ENCODE peak calls at places on chromosomes 11 and 22, in four cellular contexts. S, J, N and F are unnamed samples.

GRCh38 chr11:123197711-123198110 is 2.7 kb upstream of the CLMP start:
- DNase-seq in S (no peak), J (no peak), N (no peak), F (no peak)

GRCh38 chr11:67438121-67438902 is 830 bp upstream of the PTPRCAP start:
- DNase-seq in S (no peak), J (peak), N (peak), F (peak)

GRCh38 chr11:119103793-119104192 is 2.1 kb upstream of the DPAGT1 start:
- DNase-seq in S (no peak), J (no peak), N (peak), F (no peak)

GRCh38 chr11:46827995-46828394 is 18.1 kb downstream of the CKAP5 start:
- DNase-seq in S (no peak), J (no peak), N (no peak), F (no peak)

GRCh38 chr11:64788321-64789215 is 10.2 kb upstream of the SF1 start:
- DNase-seq in S (no peak), J (no peak), N (no peak), F (no peak)

GRCh38 chr22:33756508-33756949 is 163.7 kb downstream of the LARGE1 start:
- DNase-seq in S (peak), J (no peak), N (no peak), F (no peak)

GRCh38 chr11:113773092-113773415 is 438 bp downstream of the ZW10 start:
- DNase-seq in S (peak), J (no peak), N (peak), F (no peak)

GRCh38 chr11:124315052-124315451 is 1.3 kb upstream of the OR8D1 start:
- DNase-seq in S (no peak), J (no peak), N (no peak), F (no peak)

DNA sequence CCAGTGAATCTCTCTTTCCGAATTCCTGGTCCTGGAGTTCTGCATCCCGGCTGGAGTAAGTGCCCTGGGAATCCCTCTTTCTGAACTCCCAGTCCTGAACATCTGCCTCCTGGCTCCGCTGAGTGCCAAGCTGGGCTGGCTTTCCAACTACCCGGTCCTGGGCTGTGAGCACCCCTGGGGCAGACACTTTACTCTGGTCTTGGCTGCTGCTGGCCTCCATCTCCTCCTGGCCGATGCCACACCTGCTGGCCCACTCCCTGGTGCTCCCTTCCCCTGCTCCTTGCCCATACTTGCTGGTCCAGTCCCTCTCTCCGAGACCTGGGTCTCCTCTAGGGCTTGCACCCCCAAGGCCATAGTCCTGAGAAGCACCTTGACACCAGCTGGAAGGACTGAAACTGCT is 14.7 kb downstream of the TNKS1BP1 start:
- DNase-seq in S (no peak), J (no peak), N (no peak), F (no peak)
- TF ChIP-seq CTCF in S (no peak), J (no peak), N (no peak), F (no peak)

GRCh38 chr11:93016595-93016994 is 47.1 kb downstream of the MTNR1B start:
- DNase-seq in S (no peak), J (no peak), N (no peak), F (no peak)

GRCh38 chr11:93020248-93021088 is 51.0 kb downstream of the MTNR1B start:
- DNase-seq in S (no peak), J (no peak), N (no peak), F (no peak)

GRCh38 chr11:93013646-93014045 is 44.2 kb downstream of the MTNR1B start:
- DNase-seq in S (no peak), J (no peak), N (no peak), F (no peak)

GRCh38 chr11:93017821-93018690 is 48.6 kb downstream of the MTNR1B start:
- DNase-seq in S (no peak), J (no peak), N (no peak), F (no peak)
- TF ChIP-seq CTCF in S (no peak), J (no peak), N (no peak), F (no peak)

DNA sequence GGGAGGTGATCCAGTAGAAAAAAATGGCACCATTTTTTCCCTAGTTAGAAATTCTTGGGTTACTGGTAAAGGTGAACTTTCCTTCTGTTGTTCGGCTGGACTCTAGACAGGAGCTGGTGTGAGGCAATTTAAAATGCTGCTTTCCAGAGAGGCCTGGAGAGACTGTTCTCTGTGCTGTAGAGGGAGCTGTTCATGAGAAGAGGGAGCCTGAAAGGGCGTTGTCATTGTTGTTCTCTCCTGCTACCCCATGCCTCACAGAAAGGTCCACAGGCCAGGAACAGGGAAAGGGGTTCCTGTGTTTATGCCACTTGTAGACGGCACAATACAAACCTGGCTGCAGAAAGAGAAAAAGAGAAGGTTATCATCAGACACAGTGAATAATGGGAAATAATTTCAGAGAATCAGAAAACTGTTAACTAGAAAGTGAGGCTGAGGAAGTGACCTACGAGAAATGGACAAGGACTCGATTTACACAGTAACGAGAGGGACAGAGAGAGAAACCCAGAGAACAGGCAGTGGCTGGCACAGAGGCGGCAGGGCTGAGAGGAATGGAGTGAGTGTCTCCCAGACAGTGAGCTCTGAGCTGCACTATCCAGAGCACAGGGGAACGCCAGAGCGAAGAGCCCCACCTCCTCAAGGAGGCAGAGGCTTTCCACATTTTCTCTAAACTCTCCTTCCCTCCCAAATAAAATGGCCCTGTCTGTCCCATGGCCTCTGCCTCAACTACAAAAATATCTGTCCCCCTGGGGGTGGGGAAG is 109.2 kb downstream of the RRM1 start:
- DNase-seq in S (no peak), J (no peak), N (no peak), F (no peak)
- TF ChIP-seq CTCF in S (peak), J (no peak), N (no peak), F (no peak)

GRCh38 chr11:111870522-111870886 is 877 bp downstream of the ALG9 start:
- DNase-seq in S (no peak), J (no peak), N (no peak), F (no peak)

GRCh38 chr11:111871693-111872161 is 346 bp upstream of the ALG9 start:
- DNase-seq in S (no peak), J (no peak), N (no peak), F (no peak)

GRCh38 chr11:111870113-111870512 is 1.3 kb downstream of the ALG9 start:
- DNase-seq in S (no peak), J (no peak), N (no peak), F (no peak)

GRCh38 chr11:111870887-111871692 is at the start of gene ALG9:
- DNase-seq in S (peak), J (peak), N (peak), F (peak)
- TF ChIP-seq CTCF in S (no peak), J (peak), N (peak), F (no peak)

DNA sequence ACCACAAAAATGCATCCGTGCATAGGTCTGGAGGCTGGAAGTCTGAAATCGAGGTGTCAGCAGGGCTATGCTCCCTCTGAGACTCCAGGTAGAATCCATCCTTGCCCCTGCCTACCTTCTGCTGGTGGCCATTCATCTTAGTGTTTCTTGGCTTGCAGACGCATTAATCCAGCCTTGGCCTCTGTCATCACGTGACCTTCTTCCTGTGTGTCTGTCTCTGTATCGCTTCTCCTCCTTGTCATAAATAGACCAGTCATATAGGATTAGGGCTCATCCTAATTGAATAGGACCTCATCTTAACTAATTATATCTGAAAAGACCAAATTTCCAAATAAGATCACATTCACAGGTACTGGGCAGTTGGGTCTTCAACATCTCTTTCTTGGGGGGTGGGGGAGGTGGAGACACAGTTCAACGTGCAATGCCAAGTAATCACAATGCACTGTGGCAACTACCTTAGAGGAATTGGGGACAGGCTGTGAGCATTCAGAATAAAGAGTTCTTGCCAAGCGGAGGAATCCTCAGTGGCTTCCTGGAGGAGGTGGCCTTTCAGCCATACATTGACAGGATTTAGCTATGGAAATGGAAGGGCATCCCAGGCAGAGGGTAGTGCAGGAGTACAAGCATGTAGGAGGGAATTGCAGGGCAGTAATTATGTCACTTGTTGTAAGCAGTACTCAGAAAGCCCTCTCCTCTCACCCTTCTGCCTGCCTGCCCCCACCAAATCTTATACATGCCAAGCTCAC is 96.2 kb upstream of the SYT13 start:
- DNase-seq in S (no peak), J (no peak), N (no peak), F (no peak)
- TF ChIP-seq CTCF in S (no peak), J (no peak), N (no peak), F (no peak)

DNA sequence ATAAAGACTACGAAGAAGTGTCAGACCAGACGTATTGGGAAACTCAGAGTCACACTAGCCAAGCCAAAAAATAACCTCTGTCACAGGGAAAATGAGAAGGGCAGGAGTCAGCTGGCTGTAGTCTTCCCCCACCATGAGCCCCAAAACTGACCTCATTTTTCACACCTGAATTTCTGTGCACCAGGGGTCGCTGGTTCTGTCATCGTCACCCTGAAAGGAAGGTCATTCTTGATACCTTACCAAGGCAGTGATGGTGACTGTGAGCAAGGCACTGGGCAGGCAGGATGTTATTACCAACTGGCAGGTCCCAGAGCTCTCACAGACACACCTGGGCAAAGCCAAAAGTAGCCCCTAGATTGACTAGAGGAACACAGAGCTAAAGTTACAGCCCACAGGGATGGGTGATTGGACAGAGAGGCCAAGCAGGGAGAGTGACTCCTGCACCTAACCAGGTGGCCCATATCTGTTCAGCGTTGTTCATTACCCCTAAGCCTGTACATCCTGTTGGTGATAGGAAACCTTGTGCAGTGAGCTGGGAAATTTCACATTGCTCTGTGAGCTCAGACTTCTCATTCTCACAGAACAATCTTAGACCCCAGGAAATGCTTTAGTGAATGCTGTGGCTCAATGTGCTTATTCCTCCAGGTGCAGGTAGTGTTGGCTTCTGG is 32.3 kb upstream of the OR56A1 start:
- DNase-seq in S (no peak), J (no peak), N (no peak), F (no peak)
- TF ChIP-seq CTCF in S (no peak), J (no peak), N (no peak), F (no peak)

GRCh38 chr11:3866206-3866605 is 10.7 kb downstream of the STIM1 start:
- DNase-seq in S (no peak), J (no peak), N (no peak), F (peak)
- TF ChIP-seq CTCF in S (no peak), J (peak), N (no peak), F (no peak)

GRCh38 chr22:40904101-40904500 is 42.2 kb upstream of the DNAJB7 start:
- DNase-seq in S (no peak), J (no peak), N (no peak), F (no peak)

GRCh38 chr22:40894417-40894816 is 32.5 kb upstream of the DNAJB7 start:
- DNase-seq in S (no peak), J (no peak), N (no peak), F (no peak)

DNA sequence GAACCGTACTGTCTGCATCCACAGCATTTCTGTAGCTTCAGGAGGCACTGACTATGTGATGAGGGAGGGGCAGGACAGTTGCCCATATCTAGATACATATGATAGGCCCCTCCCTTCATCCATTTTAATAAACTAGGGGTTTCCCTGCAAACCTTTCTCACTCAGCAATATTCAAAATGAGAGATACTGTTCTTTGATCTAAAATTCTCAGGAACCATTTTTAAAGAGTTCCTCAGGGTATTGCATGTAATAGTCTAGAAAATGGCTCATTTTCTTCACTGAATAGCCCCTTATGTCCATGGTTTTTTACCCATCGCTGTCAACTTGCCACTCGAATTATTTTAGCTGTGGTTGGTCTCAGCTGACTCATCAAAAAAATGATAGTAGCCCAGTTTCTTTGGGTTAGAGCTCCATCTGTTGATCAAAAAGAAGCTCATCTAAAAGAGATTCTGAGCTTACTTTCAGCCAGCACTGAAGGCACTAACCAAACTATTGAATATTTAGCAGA is 37.0 kb upstream of the DNAJB7 start:
- DNase-seq in S (no peak), J (no peak), N (no peak), F (no peak)
- TF ChIP-seq CTCF in S (no peak), J (peak), N (no peak), F (no peak)

GRCh38 chr11:69645801-69646492 is 5.0 kb downstream of the CCND1 start:
- DNase-seq in S (no peak), J (peak), N (no peak), F (no peak)

GRCh38 chr11:69642913-69643632 is 2.1 kb downstream of the CCND1 start:
- DNase-seq in S (peak), J (peak), N (peak), F (peak)

GRCh38 chr11:69644962-69645675 is 4.2 kb downstream of the CCND1 start:
- DNase-seq in S (no peak), J (peak), N (no peak), F (no peak)

GRCh38 chr11:69643646-69644045 is 2.7 kb downstream of the CCND1 start:
- DNase-seq in S (no peak), J (no peak), N (no peak), F (no peak)

GRCh38 chr11:69644071-69644961 is 3.4 kb downstream of the CCND1 start:
- DNase-seq in S (no peak), J (peak), N (no peak), F (no peak)
- TF ChIP-seq CTCF in S (no peak), J (peak), N (no peak), F (no peak)